ENCODE peak calls at places on chromosomes 7 and 10, in nine cellular contexts. Z is sigmoid colon, Q is HCT116, S is spleen, N is IMR-90, A is A549, J is adrenal gland, D is prostate gland, C is heart left ventricle. W is an unnamed sample.

GRCh38 chr7:74199551-74200355 is 10.1 kb upstream of the LAT2 start:
- DNase-seq in Z (no peak), Q (peak), S (no peak), N (no peak), A (no peak), J (no peak), D (peak), C (no peak), W (no peak)

GRCh38 chr7:1227814-1228534 is 4.7 kb upstream of the UNCX start:
- DNase-seq in Z (no peak), Q (no peak), S (no peak), N (no peak), A (no peak), J (no peak), D (no peak), C (no peak), W (no peak)

GRCh38 chr10:31390804-31391203 is 71.8 kb downstream of the ZEB1 start:
- DNase-seq in Z (no peak), Q (no peak), S (no peak), N (no peak), A (no peak), J (no peak), D (no peak), C (no peak), W (no peak)

GRCh38 chr10:82942572-82943091 is 1067.6 kb downstream of the NRG3 start:
- DNase-seq in Z (peak), Q (no peak), S (no peak), N (no peak), A (no peak), J (peak), D (no peak), C (no peak), W (no peak)

GRCh38 chr7:138072726-138073125 is 3.5 kb upstream of the AKR1D1 start:
- DNase-seq in Z (no peak), Q (no peak), S (no peak), N (no peak), A (no peak), J (no peak), D (no peak), C (no peak), W (no peak)

GRCh38 chr7:936131-937054 is 18.1 kb downstream of the ADAP1 start:
- DNase-seq in Z (peak), Q (peak), S (peak), N (peak), A (peak), J (no peak), D (no peak), C (no peak), W (peak)

GRCh38 chr7:20559883-20560282 is 55.6 kb upstream of the ABCB5 start:
- DNase-seq in Z (no peak), Q (no peak), S (no peak), N (no peak), A (no peak), J (no peak), D (no peak), C (no peak), W (no peak)

GRCh38 chr10:31346953-31347352 is 27.9 kb downstream of the ZEB1 start:
- DNase-seq in Z (no peak), Q (no peak), S (no peak), N (no peak), A (no peak), J (no peak), D (no peak), C (no peak), W (no peak)

GRCh38 chr10:68106656-68107055 is 2.6 kb upstream of the MYPN start:
- DNase-seq in Z (no peak), Q (no peak), S (no peak), N (peak), A (no peak), J (no peak), D (no peak), C (no peak), W (no peak)

GRCh38 chr7:28052933-28053332 is 127.7 kb downstream of the JAZF1 start:
- DNase-seq in Z (no peak), Q (no peak), S (no peak), N (peak), A (no peak), J (no peak), D (no peak), C (no peak), W (no peak)

GRCh38 chr7:101243786-101244384 is 996 bp downstream of the FIS1 start:
- DNase-seq in Z (no peak), Q (no peak), S (no peak), N (no peak), A (no peak), J (peak), D (no peak), C (no peak), W (no peak)

GRCh38 chr7:128948312-128948973 is 10.7 kb downstream of the IRF5 start:
- DNase-seq in Z (no peak), Q (no peak), S (no peak), N (no peak), A (no peak), J (peak), D (no peak), C (no peak), W (no peak)

GRCh38 chr7:118352854-118353453 is 128.4 kb downstream of the ANKRD7 start:
- DNase-seq in Z (no peak), Q (peak), S (no peak), N (no peak), A (peak), J (no peak), D (no peak), C (no peak), W (no peak)

GRCh38 chr7:132573237-132573636 is 3.0 kb downstream of the PLXNA4 start:
- DNase-seq in Z (no peak), Q (no peak), S (no peak), N (no peak), A (no peak), J (no peak), D (no peak), C (no peak), W (no peak)

GRCh38 chr7:66379761-66380160 is 174.6 kb downstream of the TPST1 start:
- DNase-seq in Z (no peak), Q (peak), S (no peak), N (peak), A (no peak), J (no peak), D (no peak), C (no peak), W (no peak)

GRCh38 chr7:992742-993607 is 10.0 kb downstream of the CYP2W1 start:
- DNase-seq in Z (peak), Q (peak), S (peak), N (peak), A (peak), J (peak), D (peak), C (peak), W (peak)

GRCh38 chr10:9781681-9782080 is 1236.0 kb upstream of the CELF2 start:
- DNase-seq in Z (no peak), Q (no peak), S (no peak), N (peak), A (no peak), J (no peak), D (no peak), C (no peak), W (no peak)

GRCh38 chr7:151971829-151972228 is 15.6 kb downstream of the GALNTL5 start:
- DNase-seq in Z (no peak), Q (no peak), S (no peak), N (no peak), A (no peak), J (no peak), D (no peak), C (no peak), W (no peak)

GRCh38 chr7:114691605-114692004 is 230.3 kb upstream of the MDFIC start:
- DNase-seq in Z (no peak), Q (no peak), S (no peak), N (no peak), A (no peak), J (no peak), D (no peak), C (no peak), W (no peak)

GRCh38 chr7:43198599-43199090 is 86.2 kb downstream of the HECW1 start:
- DNase-seq in Z (no peak), Q (no peak), S (no peak), N (no peak), A (no peak), J (no peak), D (no peak), C (no peak), W (no peak)

GRCh38 chr7:139648941-139649425 is 125.5 kb downstream of the CLEC2L start:
- DNase-seq in Z (no peak), Q (no peak), S (peak), N (no peak), A (no peak), J (peak), D (no peak), C (peak), W (peak)

GRCh38 chr10:32210306-32211045 is 136.5 kb downstream of the EPC1 start:
- DNase-seq in Z (no peak), Q (peak), S (no peak), N (peak), A (peak), J (no peak), D (no peak), C (no peak), W (no peak)

GRCh38 chr7:1409555-1409954 is 49.7 kb downstream of the MICALL2 start:
- DNase-seq in Z (no peak), Q (no peak), S (no peak), N (no peak), A (no peak), J (no peak), D (no peak), C (no peak), W (no peak)

GRCh38 chr10:114859227-114859626 is 37.6 kb downstream of the FHIP2A start:
- DNase-seq in Z (no peak), Q (no peak), S (no peak), N (no peak), A (no peak), J (no peak), D (no peak), C (no peak), W (peak)

GRCh38 chr7:798921-799470 is 33.3 kb upstream of the SUN1 start:
- DNase-seq in Z (no peak), Q (no peak), S (peak), N (no peak), A (no peak), J (no peak), D (no peak), C (no peak), W (no peak)

GRCh38 chr7:22082886-22083710 is 137.4 kb upstream of the CDCA7L start:
- DNase-seq in Z (peak), Q (peak), S (peak), N (peak), A (peak), J (peak), D (peak), C (peak), W (peak)

GRCh38 chr7:24821045-24821853 is 64.0 kb upstream of the GSDME start:
- DNase-seq in Z (peak), Q (peak), S (peak), N (peak), A (peak), J (peak), D (peak), C (peak), W (no peak)

GRCh38 chr7:105838273-105839141 is 37.9 kb downstream of the ATXN7L1 start:
- DNase-seq in Z (no peak), Q (no peak), S (no peak), N (peak), A (peak), J (peak), D (no peak), C (no peak), W (no peak)

GRCh38 chr10:71694039-71694471 is 25.5 kb downstream of the C10orf105 start:
- DNase-seq in Z (no peak), Q (no peak), S (no peak), N (no peak), A (no peak), J (no peak), D (no peak), C (no peak), W (no peak)

GRCh38 chr10:9825491-9826018 is 1192.1 kb upstream of the CELF2 start:
- DNase-seq in Z (no peak), Q (no peak), S (no peak), N (peak), A (peak), J (peak), D (no peak), C (no peak), W (no peak)

GRCh38 chr10:11853468-11853867 is 30.3 kb downstream of the PROSER2 start:
- DNase-seq in Z (peak), Q (no peak), S (no peak), N (no peak), A (peak), J (no peak), D (no peak), C (no peak), W (no peak)

GRCh38 chr10:62858364-62858763 is 42.2 kb upstream of the EGR2 start:
- DNase-seq in Z (no peak), Q (peak), S (no peak), N (peak), A (no peak), J (no peak), D (no peak), C (peak), W (no peak)

GRCh38 chr7:44980393-44981034 is 1.7 kb upstream of the MYO1G start:
- DNase-seq in Z (no peak), Q (no peak), S (peak), N (peak), A (no peak), J (no peak), D (no peak), C (no peak), W (no peak)

GRCh38 chr7:100119701-100120517 is 475 bp downstream of the CNPY4 start:
- DNase-seq in Z (peak), Q (no peak), S (peak), N (peak), A (peak), J (peak), D (peak), C (peak), W (peak)

GRCh38 chr7:100120518-100121085 is 1.2 kb downstream of the CNPY4 start:
- DNase-seq in Z (no peak), Q (no peak), S (no peak), N (no peak), A (no peak), J (no peak), D (no peak), C (no peak), W (no peak)

GRCh38 chr7:100122067-100122466 is 2.6 kb downstream of the CNPY4 start:
- DNase-seq in Z (no peak), Q (no peak), S (no peak), N (no peak), A (no peak), J (no peak), D (no peak), C (no peak), W (no peak)

GRCh38 chr7:100118388-100119074 is 627 bp downstream of the TAF6 start:
- DNase-seq in Z (no peak), Q (no peak), S (no peak), N (no peak), A (peak), J (no peak), D (no peak), C (no peak), W (no peak)

GRCh38 chr7:100119075-100119700 is at the start of the genes CNPY4 and TAF6:
- DNase-seq in Z (peak), Q (peak), S (peak), N (peak), A (peak), J (peak), D (peak), C (peak), W (peak)
- TF ChIP-seq POLR2A in Z (peak), Q (peak), S (no peak), N (no peak), A (peak), J (peak), D (peak), C (no peak), W (peak)

DNA sequence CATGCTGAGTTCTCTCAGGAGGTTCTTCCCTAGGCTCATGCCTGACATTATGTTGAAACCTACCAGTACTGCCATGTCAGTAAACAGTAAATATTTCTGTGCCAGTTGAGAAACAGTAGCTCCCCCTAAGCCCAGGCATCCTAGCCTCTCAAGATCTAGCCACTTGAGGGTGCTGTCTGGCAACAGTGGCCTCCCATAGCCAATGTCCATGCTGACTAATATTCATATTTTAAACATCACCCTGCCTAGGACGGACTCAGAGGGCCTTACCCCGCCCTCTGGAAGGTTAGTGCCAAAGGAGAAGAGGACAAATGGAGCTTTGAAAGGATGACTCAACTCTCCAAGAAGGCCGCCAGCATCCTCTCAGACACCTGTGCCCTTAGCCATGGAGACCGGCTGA is 7.7 kb downstream of the ACSM6 start:
- DNase-seq in Z (no peak), Q (peak), S (no peak), N (peak), A (peak), J (no peak), D (no peak), C (no peak), W (no peak)
- TF ChIP-seq CTCF in Z (no peak), Q (peak), S (no peak), N (peak), A (peak), J (no peak), D (no peak), C (no peak), W (no peak)

DNA sequence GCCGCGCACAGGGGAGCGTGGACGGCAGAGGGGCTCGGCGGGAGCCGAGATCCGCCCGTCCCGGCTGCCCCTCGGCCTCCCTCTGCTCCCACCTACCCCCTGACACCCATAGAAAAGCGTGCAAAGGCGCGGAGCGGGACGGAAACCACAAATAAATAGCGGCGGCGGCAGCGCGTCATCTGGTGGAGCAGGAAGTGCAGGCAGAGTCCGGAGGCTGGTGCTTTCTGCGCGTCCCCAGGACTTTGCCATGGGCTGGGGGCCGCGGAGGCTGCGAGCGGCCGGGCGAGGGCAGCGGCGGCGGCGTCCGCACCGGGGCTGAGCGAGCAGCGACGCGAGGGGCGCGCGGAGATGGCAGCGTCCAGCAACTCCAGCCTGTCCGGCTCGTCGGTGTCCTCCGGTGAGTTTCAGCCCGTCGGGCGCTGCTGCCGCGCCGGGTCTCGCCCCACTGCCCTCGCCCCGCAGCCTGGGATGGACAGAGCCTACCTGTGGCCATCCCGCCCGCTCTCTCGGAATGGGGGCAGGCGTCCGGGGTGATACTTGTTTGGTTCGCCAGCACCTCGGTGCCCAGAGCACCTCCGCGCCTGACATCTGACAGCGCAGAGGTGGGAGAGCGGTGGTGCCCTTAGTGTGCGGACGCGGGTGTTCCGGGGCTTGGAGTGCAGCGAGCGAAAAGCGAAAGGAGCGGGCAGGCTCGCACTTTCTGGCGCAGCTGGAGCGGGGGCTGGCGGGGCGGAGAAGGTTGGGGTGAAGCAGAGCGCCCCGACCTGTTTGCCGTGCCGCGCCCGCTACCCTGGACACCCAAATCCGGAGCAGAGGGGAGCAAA is at the start of gene CHN2:
- DNase-seq in Z (peak), Q (no peak), S (peak), N (no peak), A (no peak), J (peak), D (peak), C (peak), W (peak)
- TF ChIP-seq POLR2A in Z (no peak), Q (no peak), S (no peak), N (no peak), A (no peak), J (no peak), D (no peak), C (no peak), W (peak)

DNA sequence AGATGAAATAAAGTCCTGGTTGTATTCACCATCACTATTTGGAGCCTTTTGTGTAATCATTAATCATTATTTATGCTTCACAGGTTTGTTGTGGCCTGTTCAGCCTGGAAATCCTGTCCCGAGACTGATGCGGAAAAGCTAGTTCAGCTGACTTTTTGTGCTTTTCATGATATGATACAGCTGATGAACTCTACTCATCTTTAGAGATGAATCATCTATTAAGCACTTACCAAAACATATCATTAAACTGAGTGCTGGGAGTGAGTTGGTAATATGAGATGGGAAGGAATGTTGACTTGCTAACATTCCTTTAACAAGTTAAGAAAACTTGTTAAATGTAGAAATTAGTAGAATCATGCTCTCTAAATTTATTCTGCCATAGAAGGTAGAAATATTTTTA is 53.0 kb downstream of the CROT start:
- DNase-seq in Z (no peak), Q (no peak), S (no peak), N (peak), A (no peak), J (no peak), D (no peak), C (no peak), W (no peak)
- TF ChIP-seq CTCF in Z (no peak), Q (no peak), S (no peak), N (no peak), A (no peak), J (no peak), D (no peak), C (no peak), W (no peak)

GRCh38 chr7:17770710-17771375 is 169.5 kb downstream of the SNX13 start:
- DNase-seq in Z (no peak), Q (no peak), S (no peak), N (no peak), A (no peak), J (no peak), D (no peak), C (no peak), W (no peak)

GRCh38 chr7:17774248-17774647 is 166.0 kb downstream of the SNX13 start:
- DNase-seq in Z (no peak), Q (no peak), S (no peak), N (peak), A (peak), J (no peak), D (no peak), C (no peak), W (no peak)

GRCh38 chr7:17771901-17772408 is 168.3 kb downstream of the SNX13 start:
- DNase-seq in Z (no peak), Q (no peak), S (no peak), N (no peak), A (no peak), J (no peak), D (no peak), C (no peak), W (no peak)

GRCh38 chr7:17773289-17773626 is 167.0 kb downstream of the SNX13 start:
- DNase-seq in Z (no peak), Q (no peak), S (no peak), N (peak), A (peak), J (no peak), D (no peak), C (no peak), W (no peak)

GRCh38 chr7:17772581-17773288 is 167.6 kb downstream of the SNX13 start:
- DNase-seq in Z (no peak), Q (no peak), S (no peak), N (no peak), A (no peak), J (no peak), D (no peak), C (no peak), W (no peak)
- TF ChIP-seq POLR2A in Z (no peak), Q (no peak), S (no peak), N (no peak), A (no peak), J (no peak), D (no peak), C (no peak), W (no peak)

DNA sequence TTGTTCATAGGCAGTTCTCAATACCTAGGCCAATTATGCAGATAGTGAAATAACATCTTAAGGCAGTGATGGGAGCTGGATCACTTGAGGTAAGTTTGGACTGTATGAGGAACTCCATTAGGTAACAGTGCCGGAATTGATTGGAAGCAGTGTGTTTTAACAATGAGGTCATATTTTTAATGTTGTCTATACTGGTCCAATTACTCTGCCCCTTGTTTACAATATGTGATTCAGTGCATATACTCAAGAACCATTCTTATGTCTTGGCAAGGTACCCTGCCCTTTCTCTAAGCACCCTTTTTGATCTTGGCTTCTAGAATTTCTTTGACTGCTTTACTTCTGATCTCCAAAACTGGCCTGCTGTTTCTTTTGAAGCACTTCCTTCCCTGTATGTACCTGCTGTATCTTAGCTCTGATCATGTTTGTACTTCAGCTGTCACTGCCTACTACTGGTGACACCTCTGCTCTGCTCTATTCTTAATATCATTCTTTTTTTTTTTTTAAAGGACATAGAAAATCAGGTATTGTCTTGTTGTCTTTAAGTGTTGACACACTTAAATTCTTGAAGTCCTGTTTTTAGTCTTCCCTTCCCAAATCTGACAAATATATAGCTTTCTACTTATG is 46.2 kb upstream of the RPA3 start:
- DNase-seq in Z (no peak), Q (no peak), S (no peak), N (no peak), A (no peak), J (no peak), D (no peak), C (no peak), W (no peak)
- TF ChIP-seq CTCF in Z (no peak), Q (peak), S (no peak), N (no peak), A (no peak), J (no peak), D (no peak), C (no peak), W (no peak)

W was measured in right lobe of liver.